ENCODE peak calls at places on chromosome 20, in five cellular contexts. One of them, this sample, is unnamed. For H3K4me1, the result is how much of the 10 kb centered on the place peaks cover.

GRCh38 chr20:37311710-37312355 is 22.4 kb downstream of the MANBAL start:
- DNase-seq in heart left ventricle: no peak
- DNase-seq in hepatocyte: no peak
- DNase-seq in psoas muscle: no peak
- DNase-seq in DND-41: no peak
- DNase-seq in this sample: no peak

GRCh38 chr20:60365882-60366281 is 407.7 kb downstream of the CDH26 start:
- DNase-seq in heart left ventricle: no peak
- DNase-seq in hepatocyte: no peak
- DNase-seq in psoas muscle: no peak
- DNase-seq in DND-41: no peak
- DNase-seq in this sample: no peak

GRCh38 chr20:19964289-19965263 is 52.6 kb upstream of the NAA20 start:
- DNase-seq in heart left ventricle: peak
- DNase-seq in hepatocyte: peak
- DNase-seq in psoas muscle: peak
- DNase-seq in DND-41: no peak
- DNase-seq in this sample: peak

GRCh38 chr20:38872036-38872435 is 54.2 kb upstream of the FAM83D start:
- DNase-seq in heart left ventricle: no peak
- DNase-seq in hepatocyte: no peak
- DNase-seq in psoas muscle: no peak
- DNase-seq in DND-41: no peak
- DNase-seq in this sample: no peak

GRCh38 chr20:62572980-62573379 is 69.3 kb upstream of the SLCO4A1 start:
- DNase-seq in heart left ventricle: no peak
- DNase-seq in hepatocyte: no peak
- DNase-seq in psoas muscle: no peak
- DNase-seq in DND-41: no peak
- DNase-seq in this sample: no peak

GRCh38 chr20:61115627-61116026 is 136.4 kb upstream of the CDH4 start:
- DNase-seq in heart left ventricle: peak
- DNase-seq in hepatocyte: no peak
- DNase-seq in psoas muscle: no peak
- DNase-seq in DND-41: no peak
- DNase-seq in this sample: no peak

GRCh38 chr20:17856024-17856564 is 112.5 kb downstream of the SNX5 start:
- DNase-seq in heart left ventricle: peak
- DNase-seq in hepatocyte: peak
- DNase-seq in psoas muscle: no peak
- DNase-seq in DND-41: peak
- DNase-seq in this sample: no peak

GRCh38 chr20:46438156-46438750 is 31.8 kb upstream of the ELMO2 start:
- DNase-seq in heart left ventricle: no peak
- DNase-seq in hepatocyte: peak
- DNase-seq in psoas muscle: no peak
- DNase-seq in DND-41: peak
- DNase-seq in this sample: peak

GRCh38 chr20:39800548-39800947 is 838.4 kb downstream of the DHX35 start:
- DNase-seq in heart left ventricle: peak
- DNase-seq in hepatocyte: no peak
- DNase-seq in psoas muscle: peak
- DNase-seq in DND-41: no peak
- DNase-seq in this sample: no peak

GRCh38 chr20:43188234-43188653 is 1.5 kb downstream of the PTPRT start:
- DNase-seq in heart left ventricle: no peak
- DNase-seq in hepatocyte: no peak
- DNase-seq in psoas muscle: no peak
- DNase-seq in DND-41: no peak
- DNase-seq in this sample: no peak

GRCh38 chr20:20743511-20744169 is 31.2 kb upstream of the RALGAPA2 start:
- DNase-seq in heart left ventricle: peak
- DNase-seq in hepatocyte: peak
- DNase-seq in psoas muscle: peak
- DNase-seq in DND-41: no peak
- DNase-seq in this sample: no peak

GRCh38 chr20:62178316-62179161 is 4.3 kb upstream of the MTG2 start:
- DNase-seq in heart left ventricle: no peak
- DNase-seq in hepatocyte: no peak
- DNase-seq in psoas muscle: peak
- DNase-seq in DND-41: no peak
- DNase-seq in this sample: no peak

GRCh38 chr20:47276251-47276650 is 80.2 kb downstream of the ZMYND8 start:
- DNase-seq in heart left ventricle: no peak
- DNase-seq in hepatocyte: no peak
- DNase-seq in psoas muscle: no peak
- DNase-seq in DND-41: no peak
- DNase-seq in this sample: no peak

GRCh38 chr20:38460040-38460623 is 12.5 kb upstream of the RALGAPB start:
- DNase-seq in heart left ventricle: no peak
- DNase-seq in hepatocyte: peak
- DNase-seq in psoas muscle: no peak
- DNase-seq in DND-41: no peak
- DNase-seq in this sample: peak

GRCh38 chr20:3803289-3803688 is 7.2 kb downstream of the CDC25B start:
- DNase-seq in heart left ventricle: peak
- DNase-seq in hepatocyte: no peak
- DNase-seq in psoas muscle: peak
- DNase-seq in DND-41: no peak
- DNase-seq in this sample: no peak

GRCh38 chr20:4912380-4913142 is 88.7 kb downstream of the SLC23A2 start:
- DNase-seq in heart left ventricle: no peak
- DNase-seq in hepatocyte: no peak
- DNase-seq in psoas muscle: no peak
- DNase-seq in DND-41: no peak
- DNase-seq in this sample: no peak

GRCh38 chr20:4811661-4812181 is 90.0 kb downstream of the PRND start:
- DNase-seq in heart left ventricle: peak
- DNase-seq in hepatocyte: no peak
- DNase-seq in psoas muscle: peak
- DNase-seq in DND-41: peak
- DNase-seq in this sample: no peak

GRCh38 chr20:49979030-49979832 is 3.5 kb upstream of the SNAI1 start:
- DNase-seq in heart left ventricle: peak
- DNase-seq in hepatocyte: peak
- DNase-seq in psoas muscle: peak
- DNase-seq in DND-41: peak
- DNase-seq in this sample: peak

GRCh38 chr20:51136326-51136725 is 113.4 kb upstream of the KCNG1 start:
- DNase-seq in heart left ventricle: no peak
- DNase-seq in hepatocyte: peak
- DNase-seq in psoas muscle: no peak
- DNase-seq in DND-41: no peak
- DNase-seq in this sample: no peak

GRCh38 chr20:9177278-9177677 is 108.4 kb downstream of the PLCB4 start:
- DNase-seq in heart left ventricle: no peak
- DNase-seq in hepatocyte: no peak
- DNase-seq in psoas muscle: no peak
- DNase-seq in DND-41: no peak
- DNase-seq in this sample: no peak

GRCh38 chr20:37534401-37535157 is 6.9 kb upstream of the BLCAP start:
- DNase-seq in heart left ventricle: no peak
- DNase-seq in hepatocyte: peak
- DNase-seq in psoas muscle: no peak
- DNase-seq in DND-41: peak
- DNase-seq in this sample: peak

GRCh38 chr20:56628873-56629463 is at the start of gene TFAP2C:
- DNase-seq in heart left ventricle: peak
- DNase-seq in hepatocyte: peak
- DNase-seq in psoas muscle: peak
- DNase-seq in DND-41: no peak
- DNase-seq in this sample: peak

GRCh38 chr20:8284902-8285301 is 152.8 kb downstream of the PLCB1 start:
- DNase-seq in heart left ventricle: no peak
- DNase-seq in hepatocyte: no peak
- DNase-seq in psoas muscle: no peak
- DNase-seq in DND-41: no peak
- DNase-seq in this sample: no peak

GRCh38 chr20:13220857-13221297 is at the start of gene ISM1:
- DNase-seq in heart left ventricle: peak
- DNase-seq in hepatocyte: peak
- DNase-seq in psoas muscle: peak
- DNase-seq in DND-41: peak
- DNase-seq in this sample: peak

GRCh38 chr20:31841928-31842327 is 3.5 kb downstream of the FOXS1 start:
- DNase-seq in heart left ventricle: no peak
- DNase-seq in hepatocyte: peak
- DNase-seq in psoas muscle: peak
- DNase-seq in DND-41: no peak
- DNase-seq in this sample: no peak
- H3K4me1 ChIP-seq in heart left ventricle: half or more
- H3K4me1 ChIP-seq in hepatocyte: under half
- H3K4me1 ChIP-seq in psoas muscle: under half
- H3K4me1 ChIP-seq in DND-41: under half
- H3K4me1 ChIP-seq in this sample: under half

GRCh38 chr20:15482525-15482924 is 1090.7 kb downstream of the KIF16B start:
- DNase-seq in heart left ventricle: no peak
- DNase-seq in hepatocyte: no peak
- DNase-seq in psoas muscle: no peak
- DNase-seq in DND-41: no peak
- DNase-seq in this sample: no peak

GRCh38 chr20:15491564-15491963 is 1081.7 kb downstream of the KIF16B start:
- DNase-seq in heart left ventricle: no peak
- DNase-seq in hepatocyte: peak
- DNase-seq in psoas muscle: no peak
- DNase-seq in DND-41: no peak
- DNase-seq in this sample: peak

GRCh38 chr20:15487682-15488081 is 1085.6 kb downstream of the KIF16B start:
- DNase-seq in heart left ventricle: no peak
- DNase-seq in hepatocyte: no peak
- DNase-seq in psoas muscle: no peak
- DNase-seq in DND-41: no peak
- DNase-seq in this sample: no peak

DNA sequence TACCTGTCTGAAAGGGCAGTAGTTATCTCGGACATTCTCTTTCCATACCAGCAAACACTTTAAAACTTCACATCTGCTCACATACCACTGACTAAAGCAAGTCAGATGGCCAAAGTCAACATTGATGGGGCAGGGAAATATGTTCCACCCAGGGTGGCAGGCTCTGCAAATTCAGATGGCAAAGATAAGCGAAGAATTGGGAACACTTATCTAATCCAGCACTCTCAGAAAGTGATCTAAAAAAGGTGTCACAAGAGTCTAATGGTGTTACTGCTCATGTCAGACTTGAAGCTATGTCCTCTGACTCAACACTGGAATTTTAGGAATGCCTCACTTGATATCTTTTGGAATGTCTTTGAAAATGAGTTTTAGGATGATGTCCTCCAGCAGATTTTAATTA is 1086.2 kb downstream of the KIF16B start:
- DNase-seq in heart left ventricle: no peak
- DNase-seq in hepatocyte: no peak
- DNase-seq in psoas muscle: no peak
- DNase-seq in DND-41: no peak
- DNase-seq in this sample: no peak
- TF ChIP-seq CTCF in heart left ventricle: no peak
- TF ChIP-seq CTCF in hepatocyte: no peak
- TF ChIP-seq CTCF in psoas muscle: no peak
- TF ChIP-seq CTCF in DND-41: no peak
- TF ChIP-seq CTCF in this sample: no peak

GRCh38 chr20:41040855-41041254 is 12.2 kb downstream of the TOP1 start:
- DNase-seq in heart left ventricle: no peak
- DNase-seq in hepatocyte: no peak
- DNase-seq in psoas muscle: no peak
- DNase-seq in DND-41: no peak
- DNase-seq in this sample: no peak
- H3K4me1 ChIP-seq in heart left ventricle: under half
- H3K4me1 ChIP-seq in hepatocyte: under half
- H3K4me1 ChIP-seq in psoas muscle: under half
- H3K4me1 ChIP-seq in DND-41: under half
- H3K4me1 ChIP-seq in this sample: under half

GRCh38 chr20:35991142-35991771 is 22.9 kb downstream of the CNBD2 start:
- DNase-seq in heart left ventricle: no peak
- DNase-seq in hepatocyte: peak
- DNase-seq in psoas muscle: no peak
- DNase-seq in DND-41: peak
- DNase-seq in this sample: peak
- TF ChIP-seq CTCF in heart left ventricle: peak
- TF ChIP-seq CTCF in hepatocyte: peak
- TF ChIP-seq CTCF in psoas muscle: peak
- TF ChIP-seq CTCF in DND-41: peak
- TF ChIP-seq CTCF in this sample: peak

GRCh38 chr20:48772183-48772976 is 55.4 kb downstream of the PREX1 start:
- DNase-seq in heart left ventricle: peak
- DNase-seq in hepatocyte: no peak
- DNase-seq in psoas muscle: peak
- DNase-seq in DND-41: no peak
- DNase-seq in this sample: no peak
- H3K4me1 ChIP-seq in heart left ventricle: under half
- H3K4me1 ChIP-seq in hepatocyte: under half
- H3K4me1 ChIP-seq in psoas muscle: under half
- H3K4me1 ChIP-seq in DND-41: under half
- H3K4me1 ChIP-seq in this sample: under half

DNA sequence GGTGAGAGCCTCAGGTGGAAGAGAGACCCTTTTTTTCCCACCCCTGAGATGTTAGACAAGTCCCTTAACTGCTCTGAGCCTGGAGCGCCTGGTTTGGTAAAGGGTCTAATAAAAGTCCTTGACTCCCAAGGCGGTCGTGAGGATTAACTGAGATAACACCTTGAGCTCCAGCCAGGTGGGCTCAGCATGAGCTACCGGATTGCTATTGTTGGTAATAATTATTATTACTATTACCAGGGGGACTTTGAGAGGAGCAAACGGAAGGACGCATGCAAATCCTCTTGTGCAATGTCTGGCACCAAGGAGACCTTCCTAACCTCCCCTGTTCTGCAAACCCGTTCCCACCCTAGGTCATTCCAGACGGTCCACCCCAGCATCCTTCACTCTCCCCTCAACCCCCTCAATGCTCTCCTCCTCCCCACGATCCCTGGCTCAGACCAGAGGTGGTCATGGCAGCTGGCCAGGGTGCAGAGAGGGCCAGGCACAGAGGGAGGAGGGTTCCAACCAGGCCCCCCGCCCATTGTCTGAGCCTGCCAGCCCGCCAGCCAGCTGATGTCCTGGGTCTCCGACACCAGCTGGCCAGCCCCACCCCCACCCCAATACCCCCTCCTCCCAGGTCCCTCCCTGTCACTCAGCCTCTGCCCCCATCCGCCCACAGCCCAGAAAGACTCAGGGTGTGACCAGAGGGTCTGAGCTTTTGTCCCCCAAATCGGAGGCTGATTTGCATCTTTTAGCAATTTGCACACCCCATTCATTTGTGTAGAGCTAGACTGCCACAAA is 14.3 kb upstream of the CBFA2T2 start:
- DNase-seq in heart left ventricle: no peak
- DNase-seq in hepatocyte: no peak
- DNase-seq in psoas muscle: no peak
- DNase-seq in DND-41: no peak
- DNase-seq in this sample: peak
- TF ChIP-seq CTCF in heart left ventricle: no peak
- TF ChIP-seq CTCF in hepatocyte: no peak
- TF ChIP-seq CTCF in psoas muscle: no peak
- TF ChIP-seq CTCF in DND-41: no peak
- TF ChIP-seq CTCF in this sample: no peak

This sample was measured in BE2C.